ENCODE peak calls at places on chromosomes 7 and 10, in six cellular contexts. E is MCF 10A, P is T-helper 9 cell, M is anterior cingulate cortex, F is BE2C, L is GM18507. Z is an unnamed sample.

GRCh38 chr7:73851410-73852338 is 9.3 kb upstream of the TMEM270 start:
- DNase-seq in F (no peak), M (no peak), P (no peak), L (no peak), E (peak; percentile 97), Z (no peak)

GRCh38 chr7:134126937-134127848 is at the start of gene LRGUK:
- DNase-seq in P (peak; percentile 55), E (peak; percentile 70), F (peak; percentile 90), L (peak; percentile 66), M (peak; percentile 33), Z (peak; percentile 77)

GRCh38 chr10:25843551-25844170 is 90.4 kb upstream of the MYO3A start:
- DNase-seq in E (no peak), P (no peak), M (no peak), L (no peak), F (no peak), Z (no peak)

GRCh38 chr10:30438016-30438850 is 4.2 kb downstream of the MAP3K8 start:
- DNase-seq in E (no peak), M (no peak), F (no peak), P (no peak), L (no peak), Z (no peak)

GRCh38 chr7:150800576-150801241 is at the start of gene TMEM176A:
- DNase-seq in F (no peak), M (peak; percentile 42), L (no peak), E (no peak), P (no peak), Z (no peak)

GRCh38 chr7:141079223-141079622 is 5.4 kb downstream of the TMEM178B start:
- DNase-seq in F (no peak), P (no peak), L (no peak), M (no peak), E (no peak), Z (no peak)

GRCh38 chr7:142872106-142872675 is 13.4 kb downstream of the TRPV6 start:
- DNase-seq in P (no peak), F (no peak), E (no peak), M (no peak), L (no peak), Z (no peak)

GRCh38 chr7:27650283-27650682 is 12.4 kb downstream of the HIBADH start:
- DNase-seq in P (no peak), F (no peak), L (no peak), E (no peak), M (no peak), Z (no peak)

GRCh38 chr7:30276203-30276900 is 8.0 kb upstream of the ZNRF2 start:
- DNase-seq in E (peak; percentile 63), M (no peak), P (peak; percentile 23), L (no peak), F (peak; percentile 59), Z (no peak)

GRCh38 chr7:19026888-19027287 is 90.5 kb downstream of the TWIST1 start:
- DNase-seq in M (no peak), L (no peak), E (peak; percentile 45), F (no peak), P (no peak), Z (no peak)

GRCh38 chr7:159000859-159001435 is 143.7 kb downstream of the VIPR2 start:
- DNase-seq in E (no peak), P (no peak), F (no peak), M (no peak), L (no peak), Z (no peak)

GRCh38 chr10:96407560-96408069 is 48.8 kb upstream of the OPALIN start:
- DNase-seq in L (no peak), P (no peak), M (no peak), F (no peak), E (no peak), Z (no peak)

GRCh38 chr10:49220031-49220430 is 31.8 kb upstream of the TMEM273 start:
- DNase-seq in E (no peak), L (no peak), F (no peak), M (no peak), P (no peak), Z (no peak)

GRCh38 chr10:3963191-3963673 is 178.2 kb upstream of the KLF6 start:
- DNase-seq in L (no peak), M (no peak), E (no peak), F (no peak), P (no peak), Z (no peak)

GRCh38 chr7:149776305-149776704 is 2.9 kb upstream of the ZNF467 start:
- DNase-seq in M (no peak), E (peak; percentile 52), L (no peak), P (no peak), F (peak; percentile 71), Z (peak; percentile 71)

GRCh38 chr7:102434039-102434481 is 685 bp downstream of the ORAI2 start:
- DNase-seq in E (no peak), M (no peak), F (no peak), L (no peak), P (peak; percentile 20), Z (no peak)

GRCh38 chr10:64215088-64215487 is 693.9 kb downstream of the REEP3 start:
- DNase-seq in E (no peak), L (no peak), M (no peak), P (no peak), F (no peak), Z (no peak)

GRCh38 chr10:103612462-103613365 is 119.2 kb downstream of the NEURL1 start:
- DNase-seq in E (peak; percentile 12), F (no peak), L (no peak), P (no peak), M (no peak), Z (no peak)

GRCh38 chr7:81339946-81340345 is 421.1 kb upstream of the SEMA3C start:
- DNase-seq in E (no peak), P (no peak), F (no peak), L (no peak), M (no peak), Z (no peak)

GRCh38 chr7:3119963-3120362 is 76.3 kb upstream of the CARD11 start:
- DNase-seq in F (no peak), E (no peak), L (no peak), M (no peak), P (no peak), Z (no peak)

GRCh38 chr10:34576789-34577188 is 238.3 kb downstream of the PARD3 start:
- DNase-seq in F (no peak), E (no peak), M (no peak), P (no peak), L (no peak), Z (no peak)

GRCh38 chr7:93146465-93147127 is 1.6 kb downstream of the SAMD9L start:
- DNase-seq in E (no peak), P (no peak), F (no peak), L (no peak), M (no peak), Z (no peak)

GRCh38 chr10:76341740-76342139 is 910.3 kb downstream of the LRMDA start:
- DNase-seq in E (no peak), F (no peak), P (no peak), L (no peak), M (no peak), Z (no peak)

GRCh38 chr7:64562246-64562620 is 638 bp downstream of the ZNF680 start:
- DNase-seq in F (no peak), E (peak; percentile 2), M (no peak), L (no peak), P (no peak), Z (no peak)

GRCh38 chr7:106717997-106718871 is 57.3 kb upstream of the CCDC71L start:
- DNase-seq in L (no peak), E (peak; percentile 93), F (no peak), M (no peak), P (peak; percentile 12), Z (no peak)

GRCh38 chr7:138459300-138460175 is 521 bp upstream of the TRIM24 start:
- DNase-seq in L (peak; percentile 82), E (peak; percentile 97), F (peak; percentile 98), P (peak; percentile 96), M (no peak), Z (peak; percentile 98)

GRCh38 chr10:62851449-62851848 is 35.3 kb upstream of the EGR2 start:
- DNase-seq in E (peak; percentile 34), M (no peak), L (no peak), F (no peak), P (no peak), Z (no peak)

GRCh38 chr7:11355571-11355970 is 381.9 kb downstream of the PHF14 start:
- DNase-seq in E (no peak), P (no peak), M (no peak), F (no peak), L (no peak), Z (no peak)

GRCh38 chr10:57849726-57850357 is 417.9 kb downstream of the IPMK start:
- DNase-seq in E (peak; percentile 38), F (no peak), M (no peak), L (no peak), P (no peak), Z (no peak)

GRCh38 chr10:104835422-104835821 is 194.3 kb downstream of the SORCS3 start:
- DNase-seq in L (no peak), F (no peak), M (no peak), P (no peak), E (peak; percentile 59), Z (no peak)

Z was measured in ureter.